ENCODE peak calls at places on chromosome 10, in six cellular contexts. T is HCT116; U is A549; I is breast epithelium; E is naive thymus-derived CD4-positive, alpha-beta T cell; H is right lobe of liver. Z is an unnamed sample.

GRCh38 chr10:76946268-76946667 is 691.3 kb downstream of the KCNMA1 start:
- DNase-seq in T (no peak), U (no peak), I (no peak), E (no peak), H (no peak), Z (peak)

GRCh38 chr10:42850931-42851330 is 68.3 kb downstream of the BMS1 start:
- DNase-seq in T (no peak), U (no peak), I (no peak), E (no peak), H (no peak), Z (no peak)

GRCh38 chr10:110460111-110460809 is 37.4 kb upstream of the DUSP5 start:
- DNase-seq in T (no peak), U (no peak), I (peak), E (no peak), H (peak), Z (no peak)

GRCh38 chr10:56351909-56352630 is 9.0 kb downstream of the ZWINT start:
- DNase-seq in T (no peak), U (no peak), I (no peak), E (no peak), H (no peak), Z (no peak)

GRCh38 chr10:44925224-44925623 is 14.1 kb downstream of the TMEM72 start:
- DNase-seq in T (no peak), U (no peak), I (no peak), E (no peak), H (no peak), Z (no peak)

GRCh38 chr10:110016037-110016436 is 8.3 kb downstream of the ADD3 start:
- DNase-seq in T (no peak), U (peak), I (no peak), E (no peak), H (no peak), Z (no peak)

GRCh38 chr10:67976292-67977245 is 92.1 kb downstream of the SIRT1 start:
- DNase-seq in T (no peak), U (no peak), I (peak), E (no peak), H (peak), Z (no peak)

GRCh38 chr10:79146611-79147130 is 77.9 kb downstream of the ZMIZ1 start:
- DNase-seq in T (no peak), U (no peak), I (peak), E (no peak), H (peak), Z (peak)

GRCh38 chr10:34504534-34504933 is 310.6 kb downstream of the PARD3 start:
- DNase-seq in T (peak), U (peak), I (no peak), E (no peak), H (no peak), Z (no peak)

GRCh38 chr10:32938554-32939061 is 19.4 kb downstream of the ITGB1 start:
- DNase-seq in T (no peak), U (no peak), I (no peak), E (no peak), H (no peak), Z (no peak)

DNA sequence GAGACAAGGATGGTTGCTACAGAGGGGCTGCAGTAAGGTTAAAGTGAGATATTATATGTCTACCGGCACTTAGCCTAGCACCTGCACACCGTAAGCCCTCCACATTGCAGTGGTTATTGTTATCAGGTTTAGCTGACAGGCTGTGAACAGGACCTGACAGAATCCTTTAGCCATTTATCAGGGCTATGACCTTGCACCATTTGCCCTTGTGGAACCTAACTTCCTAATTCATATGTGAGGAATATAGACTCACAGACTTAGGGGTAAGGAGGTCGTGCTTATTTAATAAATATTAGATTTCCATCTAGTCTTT is 10.1 kb downstream of the NCOA4 start:
- DNase-seq in T (no peak), U (no peak), I (no peak), E (no peak), H (no peak), Z (no peak)
- H3K4me3 ChIP-seq in T (no peak), U (no peak), I (no peak), E (no peak), H (no peak), Z (peak)

DNA sequence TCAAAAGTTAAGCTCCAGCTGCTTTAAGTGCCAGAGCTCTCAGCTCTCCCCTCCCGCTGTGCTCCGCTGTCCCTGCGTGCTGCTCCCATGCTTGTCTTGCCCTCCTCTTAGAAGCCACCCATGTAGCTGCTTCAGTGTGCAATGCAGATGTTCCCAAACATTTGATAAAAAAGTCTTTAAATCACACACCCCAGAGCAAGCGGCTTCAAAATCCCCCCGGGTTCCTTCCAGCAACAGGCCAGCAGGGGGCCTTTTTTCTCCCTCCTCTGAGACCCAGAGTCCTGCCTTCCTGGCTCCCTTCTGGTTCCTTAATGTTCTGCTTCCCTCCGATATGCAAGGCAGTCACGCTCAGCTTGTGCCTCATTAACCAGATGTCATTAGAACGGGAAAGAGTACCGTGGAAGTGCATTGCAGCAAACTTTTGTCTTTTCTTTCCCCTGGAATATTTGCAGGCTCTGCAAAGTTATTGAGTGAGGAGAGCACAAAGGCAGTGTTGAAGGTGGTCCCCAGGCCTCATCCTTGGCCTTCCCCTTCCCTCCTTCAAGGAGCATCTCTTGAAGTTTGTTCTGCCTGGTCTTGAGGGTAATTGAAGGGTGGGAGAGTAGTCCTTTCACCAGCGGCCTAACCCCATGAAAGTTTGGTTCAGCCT is 25.5 kb downstream of the LDB3 start:
- DNase-seq in T (no peak), U (peak), I (no peak), E (no peak), H (peak), Z (no peak)
- H3K27ac ChIP-seq in T (no peak), U (no peak), I (no peak), E (no peak), H (no peak), Z (peak)

GRCh38 chr10:102758226-102758932 is 14.6 kb downstream of the WBP1L start:
- DNase-seq in T (no peak), U (no peak), I (no peak), E (no peak), H (no peak), Z (no peak)
- H3K4me3 ChIP-seq in T (no peak), U (no peak), I (no peak), E (no peak), H (no peak), Z (no peak)

GRCh38 chr10:29810816-29811215 is 176.0 kb upstream of the SVIL start:
- DNase-seq in T (no peak), U (no peak), I (no peak), E (no peak), H (no peak), Z (no peak)
- H3K27ac ChIP-seq in T (no peak), U (peak), I (peak), E (no peak), H (no peak), Z (peak)

GRCh38 chr10:13567030-13567429 is 19.7 kb upstream of the PRPF18 start:
- DNase-seq in T (no peak), U (no peak), I (no peak), E (no peak), H (no peak), Z (no peak)
- H3K4me3 ChIP-seq in T (no peak), U (no peak), I (no peak), E (no peak), H (no peak), Z (no peak)

Z was measured in thoracic aorta.